ENCODE peak calls at places on chromosomes 13 and 19, in nine cellular contexts. N, A, D, U, Z, X, R, J and L are unnamed samples. For H3K4me1, the result is how much of the 10 kb centered on the place peaks cover.

GRCh38 chr13:73225983-73226382 is 167.2 kb downstream of the KLF5 start:
- DNase-seq in R (no peak), U (no peak), X (no peak), Z (no peak), J (no peak), A (no peak), N (no peak), D (no peak), L (no peak)

GRCh38 chr13:95099541-95099940 is 201.7 kb downstream of the ABCC4 start:
- DNase-seq in Z (no peak), R (no peak), N (no peak), U (no peak), A (peak), J (no peak), D (no peak), X (no peak), L (no peak)

GRCh38 chr19:48419158-48419920 is 25.9 kb downstream of the GRIN2D start:
- DNase-seq in U (no peak), Z (peak), R (peak), X (no peak), J (peak), D (peak), N (no peak), A (no peak), L (peak)

GRCh38 chr13:90950134-90950533 is 397.4 kb upstream of the MIR17HG start:
- DNase-seq in X (no peak), J (no peak), U (no peak), A (no peak), D (no peak), N (peak), Z (no peak), R (no peak), L (no peak)

GRCh38 chr13:113192279-113192678 is 16.2 kb downstream of the PCID2 start:
- DNase-seq in Z (no peak), J (no peak), X (no peak), A (no peak), N (no peak), U (no peak), D (no peak), R (no peak), L (no peak)

GRCh38 chr13:104809483-104809882 is 1726.0 kb downstream of the EFNB2 start:
- DNase-seq in J (no peak), Z (no peak), X (no peak), A (no peak), R (no peak), N (no peak), U (no peak), D (no peak), L (no peak)

GRCh38 chr19:9487016-9487415 is 11.4 kb downstream of the ZNF560 start:
- DNase-seq in A (no peak), D (no peak), N (no peak), X (no peak), U (no peak), Z (no peak), J (no peak), R (no peak), L (no peak)

GRCh38 chr13:99278199-99278598 is 20.0 kb upstream of the GPR18 start:
- DNase-seq in Z (no peak), U (no peak), X (no peak), N (no peak), A (no peak), D (no peak), J (no peak), R (no peak), L (no peak)

GRCh38 chr19:12672744-12673143 is 6.1 kb downstream of the WDR83 start:
- DNase-seq in X (no peak), A (no peak), Z (no peak), D (no peak), U (no peak), J (no peak), N (no peak), R (no peak), L (no peak)

GRCh38 chr13:29523199-29523931 is 72.1 kb downstream of the SLC7A1 start:
- DNase-seq in X (no peak), N (no peak), Z (no peak), R (no peak), J (peak), A (no peak), D (no peak), U (peak), L (no peak)

GRCh38 chr13:44302948-44303575 is 70.6 kb upstream of the SERP2 start:
- DNase-seq in X (no peak), D (no peak), A (no peak), Z (no peak), R (no peak), J (no peak), N (peak), U (no peak), L (no peak)

GRCh38 chr19:38395381-38396127 is 7.1 kb downstream of the SPRED3 start:
- DNase-seq in J (no peak), X (no peak), A (no peak), Z (no peak), N (no peak), R (no peak), U (no peak), D (no peak), L (no peak)

GRCh38 chr19:3710265-3710812 is 2.2 kb downstream of the TJP3 start:
- DNase-seq in X (peak), U (peak), R (no peak), A (no peak), J (peak), D (no peak), Z (no peak), N (peak), L (no peak)

GRCh38 chr19:5674734-5675133 is 5.6 kb downstream of the MICOS13 start:
- DNase-seq in U (no peak), J (no peak), D (no peak), R (no peak), X (no peak), Z (no peak), N (no peak), A (no peak), L (no peak)

GRCh38 chr13:99972190-99972731 is 694 bp upstream of the ZIC5 start:
- DNase-seq in R (no peak), U (no peak), N (no peak), D (no peak), A (no peak), X (no peak), Z (no peak), J (no peak), L (no peak)

GRCh38 chr13:93558637-93559036 is 332.0 kb downstream of the GPC6 start:
- DNase-seq in U (no peak), R (no peak), J (no peak), X (no peak), Z (no peak), D (no peak), A (no peak), N (no peak), L (no peak)

GRCh38 chr19:13887039-13887438 is 10.1 kb downstream of the NANOS3 start:
- DNase-seq in X (no peak), A (no peak), J (no peak), Z (no peak), D (no peak), R (peak), N (no peak), U (no peak), L (no peak)

GRCh38 chr19:14536926-14537692 is 7.7 kb downstream of the TECR start:
- DNase-seq in A (no peak), X (peak), D (peak), N (peak), Z (peak), R (no peak), J (peak), U (peak), L (no peak)

GRCh38 chr13:89458456-89458855 is 1787.3 kb downstream of the SLITRK5 start:
- DNase-seq in D (no peak), N (no peak), Z (no peak), R (no peak), J (no peak), A (no peak), X (no peak), U (no peak), L (no peak)

GRCh38 chr19:38190061-38190460 is 34.0 kb downstream of the DPF1 start:
- DNase-seq in N (no peak), Z (no peak), U (no peak), R (no peak), D (no peak), J (no peak), A (no peak), X (no peak), L (no peak)

GRCh38 chr13:112979406-112979902 is 10.4 kb downstream of the MCF2L start:
- DNase-seq in X (no peak), U (no peak), J (no peak), Z (no peak), R (no peak), N (no peak), A (no peak), D (no peak), L (no peak)

GRCh38 chr19:48568345-48568886 is 16.4 kb downstream of the SULT2B1 start:
- DNase-seq in A (no peak), D (no peak), J (peak), X (peak), N (peak), U (peak), Z (peak), R (no peak), L (no peak)

GRCh38 chr13:93226623-93227279 is at the start of gene GPC6:
- DNase-seq in N (peak), U (no peak), R (no peak), J (peak), X (no peak), A (no peak), D (peak), Z (peak), L (peak)

GRCh38 chr13:42384265-42384664 is 112.3 kb downstream of the AKAP11 start:
- DNase-seq in X (no peak), J (no peak), N (peak), D (no peak), R (no peak), A (no peak), Z (no peak), U (no peak), L (no peak)

GRCh38 chr13:21872795-21873194 is 201.9 kb downstream of the FGF9 start:
- DNase-seq in U (no peak), R (no peak), A (no peak), X (peak), J (no peak), N (no peak), D (no peak), Z (no peak), L (no peak)

GRCh38 chr19:51002542-51003311 is 1.3 kb upstream of the KLK8 start:
- DNase-seq in N (peak), J (no peak), R (no peak), U (no peak), X (no peak), D (no peak), Z (peak), A (no peak), L (peak)

GRCh38 chr13:83996415-83996814 is 114.1 kb upstream of the SLITRK1 start:
- DNase-seq in U (no peak), D (no peak), R (no peak), X (no peak), A (no peak), Z (no peak), N (no peak), J (no peak), L (no peak)

GRCh38 chr13:106155411-106155810 is 380.1 kb downstream of the EFNB2 start:
- DNase-seq in A (no peak), X (no peak), Z (no peak), U (no peak), J (no peak), D (no peak), R (no peak), N (no peak), L (no peak)

GRCh38 chr13:25494708-25495411 is 123.1 kb downstream of the ATP8A2 start:
- DNase-seq in A (no peak), R (no peak), Z (no peak), U (no peak), D (no peak), J (no peak), X (no peak), N (no peak), L (no peak)

GRCh38 chr19:40642757-40643325 is 41.7 kb downstream of the LTBP4 start:
- DNase-seq in A (no peak), J (no peak), Z (no peak), U (no peak), N (no peak), R (no peak), D (no peak), X (no peak), L (no peak)

GRCh38 chr19:10126213-10126639 is 6.5 kb upstream of the EIF3G start:
- DNase-seq in D (no peak), Z (no peak), A (no peak), N (no peak), R (no peak), U (no peak), X (no peak), J (no peak), L (no peak)

GRCh38 chr13:113117335-113117872 is 5.2 kb upstream of the F10 start:
- DNase-seq in U (no peak), Z (peak), N (no peak), X (no peak), R (no peak), J (no peak), A (no peak), D (no peak), L (no peak)

GRCh38 chr13:102679449-102680132 is 15.3 kb downstream of the METTL21C start:
- DNase-seq in J (no peak), X (no peak), U (no peak), N (peak), A (no peak), R (no peak), Z (no peak), D (no peak), L (no peak)

GRCh38 chr19:49488863-49489537 is 1.6 kb downstream of the RPL13A start:
- DNase-seq in N (no peak), D (no peak), A (no peak), J (no peak), U (no peak), Z (no peak), X (no peak), R (no peak), L (no peak)

GRCh38 chr13:110914293-110915056 is 394 bp downstream of the ANKRD10 start:
- DNase-seq in X (peak), Z (peak), D (peak), A (no peak), N (peak), J (peak), U (peak), R (peak), L (peak)

GRCh38 chr13:110911880-110912279 is 3.0 kb downstream of the ANKRD10 start:
- DNase-seq in R (no peak), X (no peak), D (no peak), J (no peak), Z (no peak), N (no peak), A (no peak), U (no peak), L (no peak)

GRCh38 chr13:110913911-110914292 is 967 bp downstream of the ANKRD10 start:
- DNase-seq in D (no peak), A (no peak), R (no peak), X (no peak), Z (no peak), N (no peak), J (no peak), U (no peak), L (no peak)

GRCh38 chr13:110913322-110913721 is 1.5 kb downstream of the ANKRD10 start:
- DNase-seq in X (no peak), R (no peak), J (no peak), D (no peak), A (no peak), Z (no peak), N (peak), U (no peak), L (peak)

GRCh38 chr13:110912651-110913051 is 2.2 kb downstream of the ANKRD10 start:
- DNase-seq in A (no peak), X (no peak), J (no peak), R (no peak), Z (no peak), N (peak), D (no peak), U (no peak), L (peak)
- H3K4me1 ChIP-seq in A (under half), X (under half), J (under half), R (under half), Z (under half), N (under half), D (under half), U (under half), L (under half)

GRCh38 chr13:40697711-40698110 is 31.3 kb upstream of the FOXO1 start:
- DNase-seq in Z (no peak), U (no peak), N (no peak), A (no peak), D (no peak), R (no peak), X (no peak), J (no peak), L (no peak)
- H3K4me1 ChIP-seq in Z (under half), U (under half), N (under half), A (under half), D (under half), R (under half), X (under half), J (under half), L (under half)

DNA sequence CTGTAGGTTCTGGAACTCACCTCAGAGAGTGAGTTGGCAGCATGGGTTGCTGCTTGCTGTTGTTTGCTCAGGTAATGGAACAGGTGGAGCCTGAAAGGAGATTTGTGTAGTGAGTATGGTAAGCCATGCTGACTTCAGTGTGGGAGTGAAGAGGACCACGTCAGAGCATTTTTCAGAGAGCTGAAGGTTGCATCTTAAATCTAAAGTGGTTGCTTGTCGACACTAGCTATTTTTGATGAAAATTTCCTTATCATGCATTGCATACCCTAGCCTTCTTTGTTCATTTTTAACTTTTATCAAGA is 57.6 kb upstream of the CYSLTR2 start:
- DNase-seq in J (no peak), R (no peak), A (no peak), Z (no peak), X (peak), N (no peak), U (no peak), D (no peak), L (no peak)
- H3K4me1 ChIP-seq in J (under half), R (under half), A (under half), Z (under half), X (under half), N (under half), U (under half), D (under half), L (under half)

GRCh38 chr19:18832331-18833140 is 777 bp downstream of the UPF1 start:
- DNase-seq in D (no peak), X (no peak), J (no peak), U (peak), N (peak), Z (no peak), A (no peak), R (no peak), L (peak)
- H3K4me1 ChIP-seq in D (under half), X (under half), J (under half), U (under half), N (under half), Z (under half), A (under half), R (under half), L (under half)

DNA sequence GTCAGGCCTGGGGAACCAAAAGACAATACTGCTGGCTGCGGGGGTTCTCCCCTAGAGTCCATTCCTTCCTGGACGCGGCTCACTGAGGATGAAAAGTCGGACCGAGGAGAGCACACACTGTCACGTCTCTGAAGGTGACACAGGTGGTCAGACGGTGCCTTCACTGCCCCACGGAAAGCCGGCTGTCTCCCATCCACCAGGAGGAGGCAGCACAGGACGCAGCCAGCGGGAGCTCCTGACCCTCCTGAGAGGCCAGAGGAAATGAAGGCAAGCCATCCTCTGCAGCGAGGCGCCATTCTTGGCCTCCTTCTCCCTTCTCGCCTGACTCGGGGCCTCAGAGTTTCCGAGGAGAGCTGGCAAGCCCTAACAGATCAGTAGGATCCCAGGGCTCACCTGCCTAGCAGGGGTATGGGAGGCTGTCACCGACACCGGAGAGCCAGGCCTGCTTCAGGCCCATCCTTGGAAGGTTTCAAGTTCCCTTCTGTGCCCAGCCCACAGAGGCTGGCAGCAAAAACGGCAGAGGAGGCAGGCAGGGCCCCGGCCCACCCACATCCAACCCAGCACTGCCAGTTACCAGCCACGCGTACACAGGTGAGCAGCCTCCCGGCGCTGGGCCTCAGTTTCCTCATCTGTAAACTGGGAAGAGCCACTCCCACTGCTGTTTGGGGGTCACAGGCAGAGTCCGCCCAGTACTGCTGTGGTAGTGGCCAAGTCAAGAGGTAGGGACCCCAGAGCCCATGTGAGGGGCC is 4.5 kb downstream of the REXO1 start:
- DNase-seq in X (no peak), R (no peak), D (no peak), Z (no peak), N (no peak), U (no peak), J (no peak), A (no peak), L (no peak)
- H3K4me1 ChIP-seq in X (under half), R (under half), D (under half), Z (under half), N (under half), U (half or more), J (under half), A (half or more), L (under half)

GRCh38 chr13:30736921-30737320 is 1.6 kb downstream of the ALOX5AP start:
- DNase-seq in D (no peak), Z (no peak), J (no peak), X (no peak), R (no peak), A (no peak), N (no peak), U (no peak), L (no peak)

GRCh38 chr13:30736461-30736860 is 1.1 kb downstream of the ALOX5AP start:
- DNase-seq in J (no peak), U (no peak), X (no peak), A (no peak), Z (no peak), D (no peak), R (no peak), N (no peak), L (no peak)

GRCh38 chr13:30738526-30738925 is 3.2 kb downstream of the ALOX5AP start:
- DNase-seq in N (no peak), J (no peak), A (no peak), X (no peak), U (no peak), R (no peak), Z (no peak), D (no peak), L (no peak)

GRCh38 chr13:30738946-30739528 is 3.7 kb downstream of the ALOX5AP start:
- DNase-seq in N (no peak), R (no peak), Z (no peak), J (no peak), A (no peak), D (peak), X (no peak), U (no peak), L (no peak)

DNA sequence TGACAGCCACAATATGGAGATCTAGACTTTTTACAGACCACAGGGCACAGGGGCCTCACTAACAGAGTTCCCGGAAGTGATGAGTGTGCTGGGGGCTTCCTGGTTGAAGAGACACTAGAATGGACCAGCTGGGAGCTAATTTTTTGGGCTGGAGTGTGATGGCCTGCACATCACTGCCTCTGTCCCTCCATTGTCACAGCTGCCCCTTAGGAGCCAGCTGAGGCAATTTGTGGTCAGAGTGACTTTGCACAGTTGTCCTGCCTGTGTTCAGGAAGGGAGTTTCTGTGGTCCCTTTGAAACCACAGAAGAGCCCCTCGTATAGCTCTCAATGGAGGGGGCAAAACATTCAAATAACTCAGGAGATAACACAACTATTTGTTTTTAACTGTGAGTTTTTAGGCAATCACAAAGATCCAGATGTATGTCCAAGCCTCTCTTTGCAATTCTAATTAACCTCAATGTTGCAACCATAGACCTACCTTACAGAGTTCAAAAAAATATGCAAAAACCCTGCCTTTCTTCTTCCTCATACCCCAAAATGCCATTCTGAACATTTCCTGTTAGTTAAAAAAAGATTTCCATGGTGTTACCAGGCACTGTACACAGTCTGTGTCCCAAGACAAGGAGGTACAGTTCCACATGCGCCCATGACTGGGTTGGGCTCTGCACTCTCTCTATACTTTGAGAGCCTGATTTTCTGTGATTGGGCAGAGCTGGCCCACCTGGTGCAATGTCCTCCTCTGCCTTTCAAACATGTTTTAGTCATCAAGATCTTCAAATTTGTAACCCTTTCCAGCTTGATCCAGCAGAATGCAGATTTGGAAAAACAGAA is 2.4 kb downstream of the ALOX5AP start:
- DNase-seq in J (peak), D (no peak), U (no peak), R (no peak), N (no peak), X (no peak), A (no peak), Z (no peak), L (peak)
- H3K4me1 ChIP-seq in J (under half), D (under half), U (under half), R (under half), N (under half), X (under half), A (under half), Z (under half), L (under half)